ENCODE peak calls at places on chromosomes 2 and 18, in eight cellular contexts. Q is transverse colon, L is HepG2, R is H1, J is tibial nerve, C is suprapubic skin, M is stomach, K is A549. P is an unnamed sample. For H3K4me1, the result is how much of the 10 kb centered on the place peaks cover.

GRCh38 chr18:2984703-2985261 is 28.2 kb downstream of the LPIN2 start:
- DNase-seq in M (peak), R (no peak), K (peak), L (peak), J (no peak), C (no peak), Q (peak), P (no peak)

GRCh38 chr2:69298862-69299261 is 88.2 kb downstream of the GFPT1 start:
- DNase-seq in K (no peak), R (no peak), C (no peak), M (no peak), Q (no peak), L (no peak), J (no peak), P (no peak)

GRCh38 chr2:34103437-34103836 is 504.3 kb upstream of the FAM98A start:
- DNase-seq in L (no peak), M (no peak), K (no peak), Q (no peak), J (no peak), R (no peak), C (no peak), P (no peak)

GRCh38 chr2:64863097-64863820 is 125.9 kb upstream of the SLC1A4 start:
- DNase-seq in R (no peak), C (peak), Q (no peak), K (no peak), M (no peak), J (no peak), L (no peak), P (no peak)

GRCh38 chr2:86026744-86027065 is 79.0 kb downstream of the POLR1A start:
- DNase-seq in M (no peak), R (no peak), L (no peak), C (peak), J (no peak), K (no peak), Q (no peak), P (peak)

GRCh38 chr2:72827999-72828646 is 2.3 kb upstream of the EXOC6B start:
- DNase-seq in Q (no peak), L (peak), M (no peak), R (no peak), J (no peak), K (peak), C (no peak), P (no peak)

GRCh38 chr18:8696749-8697211 is 8.6 kb upstream of the MTCL1 start:
- DNase-seq in K (peak), J (peak), M (peak), R (peak), Q (peak), C (peak), L (peak), P (peak)

GRCh38 chr2:16640867-16641266 is 24.8 kb downstream of the CYRIA start:
- DNase-seq in Q (no peak), C (no peak), J (no peak), R (no peak), M (no peak), K (no peak), L (no peak), P (no peak)

GRCh38 chr2:38462121-38462634 is 85.1 kb upstream of the ATL2 start:
- DNase-seq in J (no peak), C (no peak), Q (peak), K (peak), R (no peak), M (peak), L (no peak), P (peak)

GRCh38 chr2:174675615-174676014 is 78.0 kb upstream of the WIPF1 start:
- DNase-seq in J (no peak), L (no peak), R (no peak), M (no peak), C (no peak), K (no peak), Q (no peak), P (no peak)

GRCh38 chr2:11646530-11646929 is 23.5 kb downstream of the NTSR2 start:
- DNase-seq in M (no peak), C (no peak), J (no peak), K (no peak), L (no peak), R (no peak), Q (no peak), P (peak)

DNA sequence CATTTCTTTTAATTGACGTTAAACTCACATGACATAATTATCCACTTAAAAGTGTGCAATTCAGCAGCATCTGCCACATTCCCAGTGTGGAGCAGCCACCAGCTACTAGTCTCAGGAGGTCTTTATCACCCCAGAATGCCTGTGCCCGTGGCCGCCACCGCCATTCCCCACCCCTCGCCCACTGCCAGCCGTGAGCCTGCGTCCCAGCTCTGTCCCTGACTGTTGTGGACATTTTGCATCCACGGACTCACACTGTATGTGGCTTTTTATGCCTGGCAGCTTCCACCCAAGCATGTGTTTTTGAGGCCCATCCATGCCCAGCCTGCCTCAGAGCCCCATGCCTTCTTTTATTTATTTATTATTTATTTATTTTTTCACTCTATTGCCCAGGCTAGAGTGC is 9.2 kb downstream of the BOK start:
- DNase-seq in R (no peak), C (peak), J (no peak), K (no peak), L (no peak), M (no peak), Q (no peak), P (peak)
- TF ChIP-seq CTCF in R (no peak), C (no peak), J (no peak), K (no peak), L (no peak), M (no peak), Q (no peak), P (no peak)

DNA sequence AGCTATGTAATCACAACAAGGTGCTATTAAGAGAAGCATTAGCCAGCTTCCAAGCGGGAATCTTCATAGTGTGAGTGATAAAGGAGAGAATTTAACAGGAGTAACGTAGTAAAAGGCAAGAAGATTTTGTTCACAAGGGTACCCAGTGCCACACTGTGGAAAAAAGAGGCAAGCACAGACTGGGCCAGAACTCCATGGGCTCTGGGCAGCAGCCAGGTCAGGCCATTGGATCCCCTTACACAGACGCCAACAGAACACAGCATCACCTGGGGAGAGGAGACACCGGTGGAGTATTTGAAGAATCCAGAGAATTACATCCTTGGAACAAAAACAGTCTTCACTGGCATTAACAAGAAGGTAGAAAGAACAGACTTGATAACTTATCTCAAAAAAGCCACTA is 21.2 kb downstream of the AMER3 start:
- DNase-seq in K (no peak), J (no peak), Q (no peak), R (no peak), C (no peak), L (no peak), M (no peak), P (no peak)
- TF ChIP-seq EP300 in K (no peak), J (no peak), Q (no peak), R (no peak), C (no peak), L (no peak), M (no peak), P (no peak)

GRCh38 chr2:9258501-9258900 is 51.9 kb downstream of the ASAP2 start:
- DNase-seq in C (no peak), M (no peak), K (no peak), J (no peak), L (no peak), R (no peak), Q (no peak), P (no peak)
- H3K4me1 ChIP-seq in C (half or more), M (half or more), K (under half), J (half or more), L (under half), R (under half), Q (under half), P (under half)

DNA sequence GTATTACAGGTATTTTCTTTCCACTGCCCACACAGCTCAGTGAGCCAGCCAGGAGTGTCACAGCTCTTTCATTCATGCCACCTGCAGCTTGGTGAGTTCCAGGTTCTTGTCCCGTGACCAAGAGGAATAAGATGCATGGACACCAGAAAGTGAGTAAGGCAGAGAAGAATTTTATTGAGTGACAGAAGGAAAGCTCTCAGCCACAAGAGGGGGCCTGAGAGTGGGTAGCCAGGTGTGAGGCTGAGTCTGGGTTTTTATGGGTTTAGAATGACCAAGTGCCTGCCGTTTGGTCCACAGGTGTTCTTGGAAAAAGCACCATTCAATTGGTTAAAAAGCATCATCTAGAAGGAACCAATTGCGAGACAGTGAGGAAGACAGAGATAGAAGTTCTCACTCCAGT is 1097.1 kb upstream of the SLC39A10 start:
- DNase-seq in C (no peak), J (no peak), Q (no peak), R (no peak), L (no peak), K (no peak), M (no peak), P (no peak)
- TF ChIP-seq CTCF in C (no peak), J (no peak), Q (no peak), R (peak), L (no peak), K (no peak), M (no peak), P (no peak)

GRCh38 chr2:85022232-85022631 is 51.3 kb downstream of the KCMF1 start:
- DNase-seq in M (no peak), C (no peak), Q (no peak), J (no peak), L (no peak), R (no peak), K (no peak), P (no peak)
- TF ChIP-seq EP300 in M (no peak), C (no peak), Q (no peak), J (no peak), L (no peak), R (no peak), K (no peak), P (no peak)

GRCh38 chr2:12705742-12706141 is 11.0 kb upstream of the TRIB2 start:
- DNase-seq in Q (no peak), M (no peak), J (no peak), R (no peak), C (no peak), K (no peak), L (no peak), P (no peak)

GRCh38 chr2:12711339-12711738 is 5.4 kb upstream of the TRIB2 start:
- DNase-seq in L (no peak), Q (no peak), R (no peak), K (no peak), J (no peak), M (no peak), C (no peak), P (no peak)

GRCh38 chr2:12710301-12710700 is 6.4 kb upstream of the TRIB2 start:
- DNase-seq in J (no peak), K (no peak), L (no peak), C (no peak), R (no peak), M (no peak), Q (no peak), P (no peak)

GRCh38 chr2:12708508-12709206 is 8.1 kb upstream of the TRIB2 start:
- DNase-seq in K (no peak), L (no peak), M (no peak), R (no peak), J (no peak), C (no peak), Q (no peak), P (no peak)

GRCh38 chr2:12709207-12709522 is 7.6 kb upstream of the TRIB2 start:
- DNase-seq in K (no peak), L (no peak), R (no peak), C (no peak), J (no peak), Q (no peak), M (no peak), P (no peak)
- H3K4me1 ChIP-seq in K (under half), L (under half), R (under half), C (under half), J (under half), Q (under half), M (under half), P (under half)

P was measured in sigmoid colon.